ENCODE peak calls at places on chromosomes 2 and 18, in eight cellular contexts. Q, Y, M, A, P, L, D and O are unnamed samples.
A peak's percentile ranks its signal among the peaks of the same experiment; 100 is the strongest.

GRCh38 chr18:49561377-49562193 is at the start of gene LIPG:
- DNase-seq in D (peak; percentile 84), M (peak; percentile 90), L (peak; percentile 94), P (peak; percentile 58), A (peak; percentile 8), Y (no peak), Q (no peak), O (no peak)

GRCh38 chr2:194363295-194363694 is 1293.7 kb upstream of the SLC39A10 start:
- DNase-seq in M (no peak), Y (no peak), L (no peak), Q (no peak), A (no peak), P (no peak), D (no peak), O (no peak)

GRCh38 chr18:33114749-33115148 is 325.8 kb downstream of the CCDC178 start:
- DNase-seq in M (no peak), Q (no peak), Y (no peak), P (no peak), L (no peak), D (no peak), A (no peak), O (no peak)

GRCh38 chr2:47888581-47889280 is 17.6 kb downstream of the FBXO11 start:
- DNase-seq in L (no peak), P (peak; percentile 31), M (no peak), A (no peak), D (peak; percentile 56), Y (no peak), Q (no peak), O (no peak)

GRCh38 chr2:67625178-67625577 is 228.0 kb downstream of the ETAA1 start:
- DNase-seq in Q (no peak), A (no peak), P (no peak), M (no peak), D (peak; percentile 31), L (no peak), Y (no peak), O (no peak)

GRCh38 chr2:21489050-21489449 is 365.3 kb downstream of the TDRD15 start:
- DNase-seq in Q (no peak), M (no peak), A (no peak), P (no peak), Y (no peak), L (no peak), D (no peak), O (no peak)

GRCh38 chr18:57466307-57466706 is 31.1 kb downstream of the ONECUT2 start:
- DNase-seq in D (no peak), L (no peak), A (no peak), M (no peak), P (no peak), Y (no peak), Q (no peak), O (no peak)

GRCh38 chr2:185219981-185220380 is 518.6 kb upstream of the FSIP2 start:
- DNase-seq in Y (no peak), M (peak; percentile 3), D (peak; percentile 21), P (peak; percentile 36), Q (no peak), A (no peak), L (no peak), O (no peak)

GRCh38 chr18:69995774-69996173 is 48.1 kb upstream of the CD226 start:
- DNase-seq in Q (no peak), L (no peak), Y (no peak), M (no peak), A (no peak), P (no peak), D (no peak), O (no peak)

GRCh38 chr2:63050186-63050915 is at the start of gene OTX1:
- DNase-seq in Y (peak; percentile 81), M (peak; percentile 96), A (no peak), D (peak; percentile 30), Q (no peak), L (peak; percentile 90), P (no peak), O (peak; percentile 71)

GRCh38 chr2:108377815-108378630 is at the start of gene SULT1C4:
- DNase-seq in Y (peak; percentile 72), Q (peak; percentile 61), P (peak; percentile 19), M (no peak), L (peak; percentile 40), D (peak; percentile 34), A (no peak), O (no peak)

GRCh38 chr2:203740741-203741363 is 34.4 kb downstream of the CD28 start:
- DNase-seq in Q (no peak), Y (no peak), L (no peak), A (no peak), P (peak; percentile 74), M (no peak), D (peak; percentile 80), O (no peak)

GRCh38 chr2:86372641-86373502 is 35.4 kb upstream of the REEP1 start:
- DNase-seq in D (peak; percentile 33), L (peak; percentile 83), Q (no peak), Y (no peak), A (no peak), P (peak; percentile 37), M (peak; percentile 48), O (no peak)

GRCh38 chr18:6920099-6920955 is 190.8 kb downstream of the ARHGAP28 start:
- DNase-seq in P (peak; percentile 86), L (peak; percentile 90), D (peak; percentile 41), Y (no peak), A (no peak), M (peak; percentile 44), Q (no peak), O (no peak)

GRCh38 chr2:120518819-120519218 is 172.9 kb downstream of the INHBB start:
- DNase-seq in L (no peak), D (no peak), A (no peak), M (no peak), Y (no peak), P (no peak), Q (no peak), O (no peak)

GRCh38 chr2:197978971-197979370 is 174.6 kb downstream of the PLCL1 start:
- DNase-seq in P (no peak), D (no peak), Y (no peak), Q (no peak), M (no peak), A (no peak), L (no peak), O (no peak)

GRCh38 chr18:40867452-40867851 is 1087.6 kb upstream of the PIK3C3 start:
- DNase-seq in P (peak; percentile 73), D (peak; percentile 87), M (peak; percentile 33), Q (no peak), Y (no peak), L (no peak), A (no peak), O (no peak)

GRCh38 chr18:58895385-58895784 is 30.7 kb downstream of the ZNF532 start:
- DNase-seq in D (no peak), A (no peak), Y (no peak), L (no peak), P (no peak), M (no peak), Q (no peak), O (no peak)

GRCh38 chr2:129870646-129871335 is 108.7 kb upstream of the RAB6C start:
- DNase-seq in M (no peak), P (no peak), Y (no peak), D (no peak), A (no peak), Q (no peak), L (no peak), O (no peak)

DNA sequence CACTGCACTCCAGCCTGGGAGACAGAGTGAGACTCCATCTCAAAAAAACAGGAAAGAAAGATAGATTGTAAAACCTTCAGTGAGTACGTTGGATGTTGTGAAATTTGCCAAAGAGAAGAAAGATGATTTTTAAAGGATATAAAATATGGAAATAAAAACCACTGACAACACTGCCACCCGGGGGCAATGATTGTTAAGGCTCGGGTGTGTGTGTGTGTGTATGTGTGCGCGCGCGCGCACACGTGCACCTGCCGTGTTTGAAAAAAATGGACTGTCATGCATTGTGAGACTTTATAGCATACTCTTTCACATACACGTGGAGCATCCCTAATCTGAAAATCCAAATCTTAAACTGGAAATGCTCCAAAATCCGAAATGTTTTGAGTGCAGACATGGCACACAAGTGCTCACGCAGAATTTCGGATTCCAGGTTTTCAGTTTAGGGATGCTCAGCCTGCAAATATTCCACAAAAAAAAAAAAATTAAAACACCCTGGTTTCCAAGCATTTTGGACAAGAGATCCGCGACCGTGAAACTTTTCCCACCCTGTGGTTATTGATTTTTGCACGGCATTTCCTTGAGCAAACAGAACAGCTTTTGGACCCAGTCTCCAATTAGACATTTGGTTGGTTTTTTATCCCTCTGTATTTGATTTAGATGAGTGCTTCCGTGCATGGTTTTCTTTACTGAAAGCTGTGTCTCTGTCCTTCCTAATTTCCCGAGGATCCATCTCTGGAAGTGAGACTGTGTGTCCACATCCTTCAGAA is 269.2 kb downstream of the AGAP1 start:
- DNase-seq in L (no peak), Q (no peak), Y (no peak), P (no peak), A (no peak), D (no peak), M (no peak), O (no peak)
- TF ChIP-seq CTCF in L (peak; percentile 8), Q (no peak), Y (no peak), P (peak; percentile 31), A (no peak), D (no peak), M (peak; percentile 7), O (no peak)

DNA sequence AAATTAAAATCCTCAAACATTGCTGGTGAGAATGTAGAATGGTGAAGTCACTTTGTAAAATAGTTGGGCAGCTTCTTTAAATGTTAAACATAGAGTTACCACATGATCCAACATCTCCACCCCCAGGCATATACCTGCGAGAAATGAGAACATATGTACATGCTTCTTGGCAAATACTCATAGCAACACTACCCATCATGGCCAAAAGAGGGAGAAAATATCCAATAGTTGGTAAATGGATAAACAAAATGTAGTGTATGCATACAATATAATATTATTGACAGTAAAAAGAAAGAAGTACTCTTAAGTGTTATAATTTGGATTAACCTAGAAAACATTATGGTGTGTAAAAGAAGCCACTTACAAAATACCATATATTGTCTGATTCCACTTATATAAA is 185.9 kb downstream of the CDH7 start:
- DNase-seq in P (no peak), M (no peak), L (no peak), A (no peak), D (no peak), Y (no peak), Q (no peak), O (no peak)
- H3K27ac ChIP-seq in P (no peak overlapping the region), M (no peak overlapping the region), L (no peak overlapping the region), A (no peak overlapping the region), D (no peak overlapping the region), Y (no peak overlapping the region), Q (no peak overlapping the region), O (no peak overlapping the region)

DNA sequence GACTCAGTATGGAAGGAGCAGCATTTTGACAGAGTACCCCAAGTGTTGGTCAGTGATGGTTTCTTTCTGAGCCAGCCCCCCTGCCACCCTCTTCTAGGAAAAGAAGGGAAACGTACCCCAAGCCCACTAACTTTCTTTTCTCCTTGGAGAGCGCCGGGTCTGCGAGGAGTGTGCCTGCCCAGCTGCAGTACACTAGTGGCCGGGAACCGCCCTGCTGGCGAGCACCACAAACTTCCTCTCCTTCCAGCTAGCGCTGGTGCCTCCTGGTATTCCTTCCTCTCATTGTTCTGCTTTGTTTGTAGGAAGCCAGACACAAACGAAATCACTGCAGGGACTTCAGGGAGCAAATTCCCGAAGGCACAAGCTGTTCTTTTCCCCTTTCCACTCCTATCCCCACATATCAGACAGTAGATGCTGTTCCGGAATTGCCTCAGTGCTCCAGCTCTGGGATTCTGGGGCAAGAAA is 1.8 kb downstream of the CCDC85A start:
- DNase-seq in P (no peak), A (peak; percentile 4), L (peak; percentile 79), Q (peak; percentile 58), Y (peak; percentile 78), M (no peak), D (peak; percentile 59), O (no peak)
- TF ChIP-seq CTCF in P (peak; percentile 30), A (peak; percentile 21), L (no peak), Q (no peak), Y (no peak), M (no peak), D (no peak), O (no peak)

GRCh38 chr18:34677056-34677574 is 33.0 kb upstream of the DTNA start:
- DNase-seq in P (no peak), L (no peak), A (no peak), Q (no peak), M (no peak), D (no peak), Y (no peak), O (no peak)
- H3K27ac ChIP-seq in P (no peak overlapping the region), L (no peak overlapping the region), A (no peak overlapping the region), Q (no peak overlapping the region), M (no peak overlapping the region), D (no peak overlapping the region), Y (no peak overlapping the region), O (no peak overlapping the region)